ENCODE peak calls at places on chromosomes 2 and 18, in ten cellular contexts. B is psoas muscle, V is HCEC 1CT, X is AG04449, S is iris pigment epithelial cell, Z is lower lobe of right lung, P is cardiac septum, L is B cell, J is foreskin keratinocyte, F is breast epithelium. C is an unnamed sample.

GRCh38 chr2:191632426-191632825 is 45.5 kb upstream of the NABP1 start:
- DNase-seq in F (no peak), P (no peak), B (no peak), Z (no peak), J (no peak), V (no peak), S (no peak), X (no peak), L (no peak), C (no peak)

GRCh38 chr2:110804915-110805314 is 72.5 kb downstream of the ACOXL start:
- DNase-seq in P (no peak), S (no peak), B (no peak), Z (no peak), J (no peak), F (no peak), X (no peak), L (peak), V (no peak), C (no peak)

GRCh38 chr2:169895294-169895985 is 68.2 kb downstream of the UBR3 start:
- DNase-seq in P (no peak), Z (no peak), X (no peak), S (peak), L (no peak), B (no peak), F (no peak), V (no peak), J (no peak), C (no peak)

GRCh38 chr2:26562811-26563645 is 78.1 kb downstream of the CIB4 start:
- DNase-seq in X (no peak), V (no peak), P (peak), L (no peak), Z (no peak), J (no peak), B (peak), S (peak), F (peak), C (no peak)

GRCh38 chr2:217064234-217065103 is 204.6 kb upstream of the TNP1 start:
- DNase-seq in L (no peak), P (no peak), S (peak), V (no peak), X (no peak), J (no peak), Z (no peak), F (no peak), B (peak), C (no peak)

GRCh38 chr18:58858591-58859468 is 5.8 kb upstream of the ZNF532 start:
- DNase-seq in Z (no peak), X (no peak), V (no peak), F (no peak), L (no peak), P (no peak), S (no peak), B (peak), J (no peak), C (no peak)

GRCh38 chr18:60053747-60054304 is 154.0 kb downstream of the PMAIP1 start:
- DNase-seq in L (no peak), J (peak), P (no peak), X (peak), S (peak), B (no peak), Z (no peak), F (no peak), V (peak), C (peak)

GRCh38 chr2:108236676-108237335 is 3.0 kb upstream of the SULT1C3 start:
- DNase-seq in F (no peak), S (no peak), X (no peak), B (no peak), J (peak), L (no peak), Z (no peak), V (no peak), P (no peak), C (no peak)

C was measured in AG04450.